ENCODE peak calls at places on chromosomes 13 and 19, in nine cellular contexts. X is stimulated activated CD4-positive, alpha-beta T cell treated with anti-CD3 and anti-CD28 coated beads, Interleukin-2, amount 100 ng/mL, for 48 hours; N is T-helper 1 cell; W is H7; M is NCI-H1105; F is caudate nucleus; Z is tibial artery; H is ascending aorta; E is epithelial cell of proximal tubule. J is an unnamed sample.

GRCh38 chr19:45591004-45591637 is 6.5 kb upstream of the OPA3 start:
- DNase-seq in X (peak), N (no peak), W (peak), M (no peak), F (peak), Z (no peak), H (no peak), E (no peak), J (peak)

GRCh38 chr13:49086711-49087110 is 111.0 kb downstream of the FNDC3A start:
- DNase-seq in X (no peak), N (no peak), W (no peak), M (no peak), F (no peak), Z (no peak), H (no peak), E (no peak), J (no peak)

GRCh38 chr13:47298506-47298905 is 401.7 kb upstream of the HTR2A start:
- DNase-seq in X (no peak), N (no peak), W (no peak), M (no peak), F (no peak), Z (no peak), H (no peak), E (no peak), J (no peak)

GRCh38 chr13:20525144-20525600 is 485 bp downstream of the CRYL1 start:
- DNase-seq in X (no peak), N (no peak), W (peak), M (no peak), F (peak), Z (no peak), H (peak), E (no peak), J (peak)

GRCh38 chr19:8663920-8664670 is 33.7 kb downstream of the NFILZ start:
- DNase-seq in X (no peak), N (peak), W (peak), M (no peak), F (no peak), Z (no peak), H (no peak), E (no peak), J (no peak)

GRCh38 chr19:28358604-28359003 is 854.3 kb downstream of the UQCRFS1 start:
- DNase-seq in X (no peak), N (no peak), W (peak), M (peak), F (no peak), Z (no peak), H (no peak), E (no peak), J (no peak)

GRCh38 chr19:49427855-49428546 is 2.8 kb downstream of the GFY start:
- DNase-seq in X (no peak), N (no peak), W (peak), M (no peak), F (no peak), Z (no peak), H (no peak), E (no peak), J (no peak)

GRCh38 chr13:35714588-35714987 is 238.1 kb upstream of the MAB21L1 start:
- DNase-seq in X (no peak), N (no peak), W (peak), M (no peak), F (no peak), Z (no peak), H (no peak), E (no peak), J (no peak)

GRCh38 chr13:79709526-79709925 is 228.6 kb downstream of the NDFIP2 start:
- DNase-seq in X (no peak), N (no peak), W (no peak), M (no peak), F (no peak), Z (no peak), H (no peak), E (no peak), J (no peak)

GRCh38 chr13:112752711-112753541 is 63.1 kb downstream of the ATP11A start:
- DNase-seq in X (peak), N (no peak), W (no peak), M (no peak), F (no peak), Z (no peak), H (no peak), E (no peak), J (no peak)

GRCh38 chr13:109672545-109672944 is 113.8 kb downstream of the IRS2 start:
- DNase-seq in X (no peak), N (no peak), W (no peak), M (no peak), F (no peak), Z (no peak), H (no peak), E (no peak), J (no peak)

GRCh38 chr19:50417138-50417849 is 1.4 kb upstream of the SPIB start:
- DNase-seq in X (no peak), N (no peak), W (peak), M (peak), F (no peak), Z (no peak), H (no peak), E (no peak), J (no peak)

GRCh38 chr13:57925250-57925649 is 293.7 kb downstream of the PCDH17 start:
- DNase-seq in X (no peak), N (no peak), W (no peak), M (no peak), F (no peak), Z (no peak), H (no peak), E (no peak), J (no peak)

GRCh38 chr13:25738342-25738771 is 313.5 kb downstream of the SHISA2 start:
- DNase-seq in X (no peak), N (no peak), W (no peak), M (peak), F (no peak), Z (no peak), H (no peak), E (no peak), J (no peak)

GRCh38 chr19:46391296-46392251 is 21.8 kb downstream of the CCDC8 start:
- DNase-seq in X (no peak), N (no peak), W (no peak), M (no peak), F (no peak), Z (no peak), H (no peak), E (no peak), J (no peak)

GRCh38 chr13:29815336-29815735 is 35.1 kb downstream of the UBL3 start:
- DNase-seq in X (no peak), N (no peak), W (no peak), M (no peak), F (no peak), Z (no peak), H (no peak), E (no peak), J (no peak)

GRCh38 chr13:96200810-96201209 is 110.9 kb downstream of the HS6ST3 start:
- DNase-seq in X (no peak), N (no peak), W (no peak), M (no peak), F (no peak), Z (no peak), H (no peak), E (no peak), J (no peak)

GRCh38 chr13:79435549-79435948 is 29.5 kb upstream of the RBM26 start:
- DNase-seq in X (no peak), N (no peak), W (no peak), M (no peak), F (no peak), Z (no peak), H (no peak), E (no peak), J (no peak)

GRCh38 chr13:37791699-37792098 is 77.9 kb downstream of the TRPC4 start:
- DNase-seq in X (no peak), N (no peak), W (no peak), M (no peak), F (no peak), Z (no peak), H (no peak), E (no peak), J (no peak)

GRCh38 chr19:45130888-45131615 is 29.7 kb downstream of the NKPD1 start:
- DNase-seq in X (no peak), N (no peak), W (peak), M (peak), F (peak), Z (no peak), H (no peak), E (no peak), J (no peak)

GRCh38 chr13:51638497-51638871 is 54.2 kb downstream of the WDFY2 start:
- DNase-seq in X (no peak), N (no peak), W (no peak), M (no peak), F (no peak), Z (no peak), H (no peak), E (no peak), J (no peak)

J was measured in thyroid gland.